ENCODE peak calls at places on chromosome 18, in six cellular contexts. I, U, T, H, P and K are unnamed samples.

GRCh38 chr18:10860937-10861336 is 288.4 kb downstream of the PIEZO2 start:
- DNase-seq in T (no peak), I (no peak), P (no peak), H (peak; percentile 83), U (no peak), K (no peak)

GRCh38 chr18:58221060-58221725 is 177.2 kb downstream of the NEDD4L start:
- DNase-seq in I (peak; percentile 38), P (peak; percentile 84), H (peak; percentile 53), U (no peak), T (no peak), K (peak; percentile 42)

GRCh38 chr18:7370812-7371211 is 139.9 kb downstream of the LRRC30 start:
- DNase-seq in I (no peak), U (no peak), H (no peak), P (no peak), T (no peak), K (no peak)

GRCh38 chr18:23924813-23925212 is 89.7 kb upstream of the TTC39C start:
- DNase-seq in U (no peak), T (no peak), P (peak; percentile 45), H (peak; percentile 50), I (no peak), K (no peak)

GRCh38 chr18:58218111-58218510 is 174.1 kb downstream of the NEDD4L start:
- DNase-seq in T (no peak), P (peak; percentile 70), H (peak; percentile 30), U (no peak), I (no peak), K (no peak)

GRCh38 chr18:46070683-46071614 is 1.1 kb downstream of the PSTPIP2 start:
- DNase-seq in T (no peak), H (no peak), I (no peak), P (no peak), U (no peak), K (no peak)

GRCh38 chr18:42620585-42620984 is 494.9 kb downstream of the RIT2 start:
- DNase-seq in I (no peak), U (no peak), P (no peak), H (no peak), T (no peak), K (no peak)

GRCh38 chr18:36843784-36844183 is 14.9 kb downstream of the KIAA1328 start:
- DNase-seq in H (peak; percentile 17), P (no peak), I (no peak), U (no peak), T (no peak), K (no peak)

GRCh38 chr18:76167440-76167839 is 327.6 kb downstream of the ZNF516 start:
- DNase-seq in H (no peak), I (no peak), P (no peak), T (no peak), U (no peak), K (no peak)

GRCh38 chr18:39030124-39030655 is 1464.6 kb upstream of the CELF4 start:
- DNase-seq in H (no peak), P (no peak), U (no peak), I (no peak), T (no peak), K (no peak)

GRCh38 chr18:58990720-58991119 is 126.0 kb downstream of the ZNF532 start:
- DNase-seq in U (no peak), I (no peak), P (no peak), H (no peak), T (peak; percentile 71), K (no peak)